ENCODE peak calls at places on chromosomes 13 and 19, in five cellular contexts. One of them, this sample, is unnamed.

GRCh38 chr19:35213678-35214632 is 14.6 kb downstream of the FAM187B start:
- DNase-seq in NCI-H774: no peak
- DNase-seq in activated T-helper 1 cell treated with Interleukin-2 at 50 U/mL for 16 hours: peak
- DNase-seq in GM19239: peak
- DNase-seq in pancreas: peak
- DNase-seq in this sample: peak

GRCh38 chr19:36488118-36488815 is 1.1 kb downstream of the ZNF566 start:
- DNase-seq in pancreas: no peak
- DNase-seq in NCI-H774: no peak
- DNase-seq in GM19239: no peak
- DNase-seq in activated T-helper 1 cell treated with Interleukin-2 at 50 U/mL for 16 hours: no peak
- DNase-seq in this sample: no peak

GRCh38 chr13:28059214-28059613 is 41.2 kb downstream of the FLT3 start:
- DNase-seq in GM19239: no peak
- DNase-seq in NCI-H774: no peak
- DNase-seq in activated T-helper 1 cell treated with Interleukin-2 at 50 U/mL for 16 hours: no peak
- DNase-seq in pancreas: peak
- DNase-seq in this sample: peak

GRCh38 chr19:5293607-5294089 is 47.0 kb downstream of the PTPRS start:
- DNase-seq in GM19239: no peak
- DNase-seq in pancreas: no peak
- DNase-seq in activated T-helper 1 cell treated with Interleukin-2 at 50 U/mL for 16 hours: no peak
- DNase-seq in NCI-H774: no peak
- DNase-seq in this sample: no peak

GRCh38 chr19:45878043-45878794 is 7.7 kb downstream of the IRF2BP1 start:
- DNase-seq in pancreas: peak
- DNase-seq in GM19239: no peak
- DNase-seq in NCI-H774: no peak
- DNase-seq in activated T-helper 1 cell treated with Interleukin-2 at 50 U/mL for 16 hours: no peak
- DNase-seq in this sample: no peak

GRCh38 chr19:6276447-6276846 is 3.3 kb downstream of the MLLT1 start:
- DNase-seq in activated T-helper 1 cell treated with Interleukin-2 at 50 U/mL for 16 hours: no peak
- DNase-seq in NCI-H774: no peak
- DNase-seq in pancreas: no peak
- DNase-seq in GM19239: no peak
- DNase-seq in this sample: no peak

GRCh38 chr13:29737061-29737460 is 113.4 kb downstream of the UBL3 start:
- DNase-seq in pancreas: no peak
- DNase-seq in GM19239: no peak
- DNase-seq in activated T-helper 1 cell treated with Interleukin-2 at 50 U/mL for 16 hours: no peak
- DNase-seq in NCI-H774: no peak
- DNase-seq in this sample: no peak

GRCh38 chr13:93670858-93671257 is 444.3 kb downstream of the GPC6 start:
- DNase-seq in activated T-helper 1 cell treated with Interleukin-2 at 50 U/mL for 16 hours: no peak
- DNase-seq in NCI-H774: no peak
- DNase-seq in GM19239: no peak
- DNase-seq in pancreas: no peak
- DNase-seq in this sample: no peak

GRCh38 chr19:6362351-6362801 is 1.0 kb downstream of the CLPP start:
- DNase-seq in GM19239: no peak
- DNase-seq in NCI-H774: no peak
- DNase-seq in pancreas: no peak
- DNase-seq in activated T-helper 1 cell treated with Interleukin-2 at 50 U/mL for 16 hours: peak
- DNase-seq in this sample: peak

GRCh38 chr13:114065141-114065925 is 67.1 kb downstream of the RASA3 start:
- DNase-seq in NCI-H774: peak
- DNase-seq in activated T-helper 1 cell treated with Interleukin-2 at 50 U/mL for 16 hours: peak
- DNase-seq in pancreas: peak
- DNase-seq in GM19239: peak
- DNase-seq in this sample: peak

GRCh38 chr19:32890841-32891240 is 21.3 kb upstream of the SLC7A9 start:
- DNase-seq in NCI-H774: no peak
- DNase-seq in GM19239: no peak
- DNase-seq in activated T-helper 1 cell treated with Interleukin-2 at 50 U/mL for 16 hours: no peak
- DNase-seq in pancreas: no peak
- DNase-seq in this sample: no peak

GRCh38 chr13:39269411-39269810 is 231.2 kb downstream of the NHLRC3 start:
- DNase-seq in GM19239: no peak
- DNase-seq in pancreas: no peak
- DNase-seq in NCI-H774: no peak
- DNase-seq in activated T-helper 1 cell treated with Interleukin-2 at 50 U/mL for 16 hours: no peak
- DNase-seq in this sample: no peak

GRCh38 chr13:95239293-95239692 is 62.0 kb downstream of the ABCC4 start:
- DNase-seq in GM19239: no peak
- DNase-seq in pancreas: no peak
- DNase-seq in activated T-helper 1 cell treated with Interleukin-2 at 50 U/mL for 16 hours: no peak
- DNase-seq in NCI-H774: no peak
- DNase-seq in this sample: no peak

GRCh38 chr13:105627270-105627669 is 908.2 kb downstream of the EFNB2 start:
- DNase-seq in pancreas: no peak
- DNase-seq in NCI-H774: no peak
- DNase-seq in GM19239: no peak
- DNase-seq in activated T-helper 1 cell treated with Interleukin-2 at 50 U/mL for 16 hours: no peak
- DNase-seq in this sample: no peak

GRCh38 chr19:577439-578392 is 5.3 kb downstream of the BSG start:
- DNase-seq in NCI-H774: no peak
- DNase-seq in GM19239: no peak
- DNase-seq in pancreas: no peak
- DNase-seq in activated T-helper 1 cell treated with Interleukin-2 at 50 U/mL for 16 hours: no peak
- DNase-seq in this sample: no peak

GRCh38 chr13:90757127-90757680 is 590.3 kb upstream of the MIR17HG start:
- DNase-seq in pancreas: no peak
- DNase-seq in activated T-helper 1 cell treated with Interleukin-2 at 50 U/mL for 16 hours: no peak
- DNase-seq in NCI-H774: no peak
- DNase-seq in GM19239: no peak
- DNase-seq in this sample: no peak

GRCh38 chr19:54893406-54893805 is 12.5 kb upstream of the NCR1 start:
- DNase-seq in NCI-H774: no peak
- DNase-seq in pancreas: no peak
- DNase-seq in GM19239: no peak
- DNase-seq in activated T-helper 1 cell treated with Interleukin-2 at 50 U/mL for 16 hours: no peak
- DNase-seq in this sample: no peak

GRCh38 chr19:35959040-35959967 is 23.1 kb downstream of the LRFN3 start:
- DNase-seq in NCI-H774: no peak
- DNase-seq in GM19239: no peak
- DNase-seq in pancreas: no peak
- DNase-seq in activated T-helper 1 cell treated with Interleukin-2 at 50 U/mL for 16 hours: peak
- DNase-seq in this sample: peak

GRCh38 chr19:41425174-41426115 is 1.7 kb downstream of the B3GNT8 start:
- DNase-seq in NCI-H774: no peak
- DNase-seq in GM19239: no peak
- DNase-seq in activated T-helper 1 cell treated with Interleukin-2 at 50 U/mL for 16 hours: no peak
- DNase-seq in pancreas: no peak
- DNase-seq in this sample: no peak

GRCh38 chr13:20801704-20802103 is 27.9 kb upstream of the EEF1AKMT1 start:
- DNase-seq in NCI-H774: no peak
- DNase-seq in activated T-helper 1 cell treated with Interleukin-2 at 50 U/mL for 16 hours: no peak
- DNase-seq in GM19239: no peak
- DNase-seq in pancreas: no peak
- DNase-seq in this sample: no peak

GRCh38 chr19:42555317-42555716 is 27.0 kb upstream of the CEACAM1 start:
- DNase-seq in NCI-H774: no peak
- DNase-seq in activated T-helper 1 cell treated with Interleukin-2 at 50 U/mL for 16 hours: no peak
- DNase-seq in GM19239: no peak
- DNase-seq in pancreas: peak
- DNase-seq in this sample: no peak

GRCh38 chr19:38951187-38951586 is 20.4 kb downstream of the MRPS12 start:
- DNase-seq in NCI-H774: no peak
- DNase-seq in pancreas: no peak
- DNase-seq in GM19239: no peak
- DNase-seq in activated T-helper 1 cell treated with Interleukin-2 at 50 U/mL for 16 hours: no peak
- DNase-seq in this sample: no peak

This sample was measured in activated T-helper 2 cell treated with anti-CD3 and anti-CD28 coated beads, Interferon-gamma antibody, Interleukin-2, Interleukin-4, amounts not matched to agents 10 μg/mL and 5 μg/mL and 100 μg/mL, durations not matched to agents 14 hours and 24 hours and 36 hours.